ENCODE peak calls at places on chromosomes 12 and 14, in eight cellular contexts. One of them, this sample, is unnamed. For H3K4me1, the result is how much of the 10 kb centered on the place peaks cover.

GRCh38 chr14:73753887-73754880 is 40.0 kb upstream of the PNMA1 start:
- DNase-seq in A549: no peak
- DNase-seq in cardiac muscle cell: peak
- DNase-seq in hepatocyte: no peak
- DNase-seq in pancreas: no peak
- DNase-seq in heart left ventricle: peak
- DNase-seq in body of pancreas: peak
- DNase-seq in ovary: no peak
- DNase-seq in this sample: no peak

GRCh38 chr14:76346391-76347160 is 29.4 kb upstream of the ESRRB start:
- DNase-seq in A549: no peak
- DNase-seq in cardiac muscle cell: peak
- DNase-seq in hepatocyte: no peak
- DNase-seq in pancreas: no peak
- DNase-seq in heart left ventricle: no peak
- DNase-seq in body of pancreas: no peak
- DNase-seq in ovary: no peak
- DNase-seq in this sample: no peak

GRCh38 chr12:63028951-63029350 is 94.0 kb upstream of the PPM1H start:
- DNase-seq in A549: no peak
- DNase-seq in cardiac muscle cell: no peak
- DNase-seq in hepatocyte: no peak
- DNase-seq in pancreas: no peak
- DNase-seq in heart left ventricle: no peak
- DNase-seq in body of pancreas: no peak
- DNase-seq in ovary: no peak
- DNase-seq in this sample: no peak

GRCh38 chr12:57707250-57707649 is 13.3 kb downstream of the OS9 start:
- DNase-seq in A549: no peak
- DNase-seq in cardiac muscle cell: no peak
- DNase-seq in hepatocyte: no peak
- DNase-seq in pancreas: no peak
- DNase-seq in heart left ventricle: no peak
- DNase-seq in body of pancreas: no peak
- DNase-seq in ovary: no peak
- DNase-seq in this sample: no peak

GRCh38 chr12:99686142-99686541 is 38.6 kb downstream of the GARIN6 start:
- DNase-seq in A549: no peak
- DNase-seq in cardiac muscle cell: no peak
- DNase-seq in hepatocyte: no peak
- DNase-seq in pancreas: no peak
- DNase-seq in heart left ventricle: no peak
- DNase-seq in body of pancreas: no peak
- DNase-seq in ovary: no peak
- DNase-seq in this sample: no peak

GRCh38 chr12:122158700-122159285 is 15.2 kb downstream of the IL31 start:
- DNase-seq in A549: no peak
- DNase-seq in cardiac muscle cell: no peak
- DNase-seq in hepatocyte: no peak
- DNase-seq in pancreas: no peak
- DNase-seq in heart left ventricle: no peak
- DNase-seq in body of pancreas: no peak
- DNase-seq in ovary: no peak
- DNase-seq in this sample: no peak

GRCh38 chr14:95998656-95999055 is 40.5 kb upstream of the C14orf132 start:
- DNase-seq in A549: no peak
- DNase-seq in cardiac muscle cell: peak
- DNase-seq in hepatocyte: no peak
- DNase-seq in pancreas: no peak
- DNase-seq in heart left ventricle: no peak
- DNase-seq in body of pancreas: no peak
- DNase-seq in ovary: no peak
- DNase-seq in this sample: no peak

GRCh38 chr12:124506145-124506831 is 61.1 kb downstream of the NCOR2 start:
- DNase-seq in A549: no peak
- DNase-seq in cardiac muscle cell: peak
- DNase-seq in hepatocyte: peak
- DNase-seq in pancreas: peak
- DNase-seq in heart left ventricle: peak
- DNase-seq in body of pancreas: peak
- DNase-seq in ovary: peak
- DNase-seq in this sample: peak

GRCh38 chr12:47411961-47412360 is 293.9 kb downstream of the RPAP3 start:
- DNase-seq in A549: no peak
- DNase-seq in cardiac muscle cell: no peak
- DNase-seq in hepatocyte: no peak
- DNase-seq in pancreas: no peak
- DNase-seq in heart left ventricle: no peak
- DNase-seq in body of pancreas: no peak
- DNase-seq in ovary: no peak
- DNase-seq in this sample: no peak

GRCh38 chr14:76742961-76743360 is 18.3 kb upstream of the VASH1 start:
- DNase-seq in A549: no peak
- DNase-seq in cardiac muscle cell: no peak
- DNase-seq in hepatocyte: no peak
- DNase-seq in pancreas: no peak
- DNase-seq in heart left ventricle: no peak
- DNase-seq in body of pancreas: no peak
- DNase-seq in ovary: no peak
- DNase-seq in this sample: no peak

GRCh38 chr14:104689620-104690265 is 325 bp downstream of the INF2 start:
- DNase-seq in A549: no peak
- DNase-seq in cardiac muscle cell: no peak
- DNase-seq in hepatocyte: no peak
- DNase-seq in pancreas: no peak
- DNase-seq in heart left ventricle: peak
- DNase-seq in body of pancreas: no peak
- DNase-seq in ovary: no peak
- DNase-seq in this sample: no peak

GRCh38 chr14:104086661-104087461 is 1.4 kb downstream of the ASPG start:
- DNase-seq in A549: no peak
- DNase-seq in cardiac muscle cell: no peak
- DNase-seq in hepatocyte: peak
- DNase-seq in pancreas: peak
- DNase-seq in heart left ventricle: peak
- DNase-seq in body of pancreas: no peak
- DNase-seq in ovary: peak
- DNase-seq in this sample: peak

GRCh38 chr12:9848899-9849298 is 20.3 kb downstream of the CLEC2B start:
- DNase-seq in A549: no peak
- DNase-seq in cardiac muscle cell: no peak
- DNase-seq in hepatocyte: no peak
- DNase-seq in pancreas: no peak
- DNase-seq in heart left ventricle: no peak
- DNase-seq in body of pancreas: no peak
- DNase-seq in ovary: no peak
- DNase-seq in this sample: no peak

GRCh38 chr14:65219353-65219752 is 117.0 kb upstream of the MAX start:
- DNase-seq in A549: no peak
- DNase-seq in cardiac muscle cell: no peak
- DNase-seq in hepatocyte: no peak
- DNase-seq in pancreas: no peak
- DNase-seq in heart left ventricle: no peak
- DNase-seq in body of pancreas: no peak
- DNase-seq in ovary: no peak
- DNase-seq in this sample: no peak

GRCh38 chr12:69059465-69060457 is 126.8 kb upstream of the CPM start:
- DNase-seq in A549: peak
- DNase-seq in cardiac muscle cell: peak
- DNase-seq in hepatocyte: no peak
- DNase-seq in pancreas: no peak
- DNase-seq in heart left ventricle: no peak
- DNase-seq in body of pancreas: no peak
- DNase-seq in ovary: no peak
- DNase-seq in this sample: no peak

GRCh38 chr14:62209287-62209899 is 447.2 kb downstream of the SNAPC1 start:
- DNase-seq in A549: no peak
- DNase-seq in cardiac muscle cell: peak
- DNase-seq in hepatocyte: no peak
- DNase-seq in pancreas: no peak
- DNase-seq in heart left ventricle: no peak
- DNase-seq in body of pancreas: no peak
- DNase-seq in ovary: no peak
- DNase-seq in this sample: no peak

GRCh38 chr14:104933721-104934379 is 9.2 kb downstream of the PLD4 start:
- DNase-seq in A549: no peak
- DNase-seq in cardiac muscle cell: no peak
- DNase-seq in hepatocyte: no peak
- DNase-seq in pancreas: no peak
- DNase-seq in heart left ventricle: no peak
- DNase-seq in body of pancreas: no peak
- DNase-seq in ovary: peak
- DNase-seq in this sample: peak

GRCh38 chr14:39015360-39015961 is 87.6 kb downstream of the SEC23A start:
- DNase-seq in A549: peak
- DNase-seq in cardiac muscle cell: peak
- DNase-seq in hepatocyte: peak
- DNase-seq in pancreas: no peak
- DNase-seq in heart left ventricle: no peak
- DNase-seq in body of pancreas: peak
- DNase-seq in ovary: no peak
- DNase-seq in this sample: no peak

GRCh38 chr12:6343518-6343917 is 1.6 kb upstream of the TNFRSF1A start:
- DNase-seq in A549: no peak
- DNase-seq in cardiac muscle cell: no peak
- DNase-seq in hepatocyte: no peak
- DNase-seq in pancreas: no peak
- DNase-seq in heart left ventricle: no peak
- DNase-seq in body of pancreas: no peak
- DNase-seq in ovary: no peak
- DNase-seq in this sample: no peak
- H3K4me1 ChIP-seq in A549: half or more
- H3K4me1 ChIP-seq in cardiac muscle cell: under half
- H3K4me1 ChIP-seq in hepatocyte: under half
- H3K4me1 ChIP-seq in pancreas: under half
- H3K4me1 ChIP-seq in heart left ventricle: under half
- H3K4me1 ChIP-seq in body of pancreas: half or more
- H3K4me1 ChIP-seq in ovary: under half
- H3K4me1 ChIP-seq in this sample: half or more

GRCh38 chr12:42587564-42588307 is 1.8 kb downstream of the PRICKLE1 start:
- DNase-seq in A549: no peak
- DNase-seq in cardiac muscle cell: peak
- DNase-seq in hepatocyte: peak
- DNase-seq in pancreas: no peak
- DNase-seq in heart left ventricle: peak
- DNase-seq in body of pancreas: no peak
- DNase-seq in ovary: no peak
- DNase-seq in this sample: no peak
- H3K4me3 ChIP-seq in A549: no peak
- H3K4me3 ChIP-seq in cardiac muscle cell: peak
- H3K4me3 ChIP-seq in hepatocyte: peak
- H3K4me3 ChIP-seq in pancreas: no peak
- H3K4me3 ChIP-seq in heart left ventricle: peak
- H3K4me3 ChIP-seq in body of pancreas: no peak
- H3K4me3 ChIP-seq in ovary: peak
- H3K4me3 ChIP-seq in this sample: peak

GRCh38 chr14:51552768-51553426 is 98.8 kb upstream of the FRMD6 start:
- DNase-seq in A549: no peak
- DNase-seq in cardiac muscle cell: no peak
- DNase-seq in hepatocyte: peak
- DNase-seq in pancreas: no peak
- DNase-seq in heart left ventricle: peak
- DNase-seq in body of pancreas: peak
- DNase-seq in ovary: peak
- DNase-seq in this sample: no peak

GRCh38 chr14:51554339-51554920 is 97.3 kb upstream of the FRMD6 start:
- DNase-seq in A549: no peak
- DNase-seq in cardiac muscle cell: peak
- DNase-seq in hepatocyte: no peak
- DNase-seq in pancreas: no peak
- DNase-seq in heart left ventricle: no peak
- DNase-seq in body of pancreas: no peak
- DNase-seq in ovary: no peak
- DNase-seq in this sample: no peak

GRCh38 chr14:51552275-51552674 is 99.4 kb upstream of the FRMD6 start:
- DNase-seq in A549: no peak
- DNase-seq in cardiac muscle cell: no peak
- DNase-seq in hepatocyte: no peak
- DNase-seq in pancreas: no peak
- DNase-seq in heart left ventricle: no peak
- DNase-seq in body of pancreas: no peak
- DNase-seq in ovary: no peak
- DNase-seq in this sample: no peak

DNA sequence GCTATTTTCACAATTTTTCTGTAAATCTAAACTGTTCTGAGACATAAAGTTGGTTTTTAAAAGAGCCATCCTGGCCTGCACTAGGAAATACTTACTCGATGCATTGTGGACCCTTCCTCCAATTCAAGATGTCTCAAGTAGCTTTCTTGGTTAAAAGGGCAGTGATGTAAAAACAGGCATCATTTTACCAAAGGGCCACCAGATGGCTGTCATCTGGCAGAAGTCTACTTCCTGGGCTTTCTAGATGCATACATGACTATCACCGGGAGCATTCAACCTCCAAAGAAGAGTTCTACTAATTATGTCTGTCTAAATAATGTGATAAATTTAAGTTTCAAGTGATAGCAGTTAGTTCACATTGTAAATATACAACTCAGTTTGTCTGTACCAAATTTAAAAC is 96.8 kb upstream of the FRMD6 start:
- DNase-seq in A549: no peak
- DNase-seq in cardiac muscle cell: peak
- DNase-seq in hepatocyte: no peak
- DNase-seq in pancreas: no peak
- DNase-seq in heart left ventricle: no peak
- DNase-seq in body of pancreas: no peak
- DNase-seq in ovary: no peak
- DNase-seq in this sample: no peak
- TF ChIP-seq CTCF in A549: peak
- TF ChIP-seq CTCF in cardiac muscle cell: no peak
- TF ChIP-seq CTCF in hepatocyte: no peak
- TF ChIP-seq CTCF in pancreas: no peak
- TF ChIP-seq CTCF in heart left ventricle: no peak
- TF ChIP-seq CTCF in body of pancreas: no peak
- TF ChIP-seq CTCF in ovary: no peak
- TF ChIP-seq CTCF in this sample: no peak

GRCh38 chr14:68945190-68945584 is 33.9 kb downstream of the ACTN1 start:
- DNase-seq in A549: no peak
- DNase-seq in cardiac muscle cell: no peak
- DNase-seq in hepatocyte: no peak
- DNase-seq in pancreas: no peak
- DNase-seq in heart left ventricle: peak
- DNase-seq in body of pancreas: no peak
- DNase-seq in ovary: no peak
- DNase-seq in this sample: no peak

GRCh38 chr14:68945585-68946289 is 33.4 kb downstream of the ACTN1 start:
- DNase-seq in A549: no peak
- DNase-seq in cardiac muscle cell: no peak
- DNase-seq in hepatocyte: no peak
- DNase-seq in pancreas: no peak
- DNase-seq in heart left ventricle: peak
- DNase-seq in body of pancreas: no peak
- DNase-seq in ovary: no peak
- DNase-seq in this sample: peak

GRCh38 chr14:68943107-68943506 is 36.0 kb downstream of the ACTN1 start:
- DNase-seq in A549: no peak
- DNase-seq in cardiac muscle cell: no peak
- DNase-seq in hepatocyte: no peak
- DNase-seq in pancreas: peak
- DNase-seq in heart left ventricle: no peak
- DNase-seq in body of pancreas: peak
- DNase-seq in ovary: no peak
- DNase-seq in this sample: no peak

GRCh38 chr14:68942281-68943035 is 36.6 kb downstream of the ACTN1 start:
- DNase-seq in A549: no peak
- DNase-seq in cardiac muscle cell: peak
- DNase-seq in hepatocyte: no peak
- DNase-seq in pancreas: no peak
- DNase-seq in heart left ventricle: peak
- DNase-seq in body of pancreas: no peak
- DNase-seq in ovary: no peak
- DNase-seq in this sample: no peak

GRCh38 chr14:68944162-68944561 is 34.9 kb downstream of the ACTN1 start:
- DNase-seq in A549: no peak
- DNase-seq in cardiac muscle cell: no peak
- DNase-seq in hepatocyte: no peak
- DNase-seq in pancreas: no peak
- DNase-seq in heart left ventricle: no peak
- DNase-seq in body of pancreas: no peak
- DNase-seq in ovary: no peak
- DNase-seq in this sample: no peak
- H3K4me1 ChIP-seq in A549: half or more
- H3K4me1 ChIP-seq in cardiac muscle cell: half or more
- H3K4me1 ChIP-seq in hepatocyte: half or more
- H3K4me1 ChIP-seq in pancreas: under half
- H3K4me1 ChIP-seq in heart left ventricle: under half
- H3K4me1 ChIP-seq in body of pancreas: half or more
- H3K4me1 ChIP-seq in ovary: under half
- H3K4me1 ChIP-seq in this sample: half or more

This sample was measured in left ventricle myocardium inferior.